ENCODE peak calls at places on chromosomes 12 and 14, in six cellular contexts. U, A, D, S, T and Q are unnamed samples.

GRCh38 chr12:128844031-128844635 is 9.1 kb upstream of the GLT1D1 start:
- DNase-seq in A (no peak), S (no peak), T (no peak), D (no peak), U (peak), Q (peak)

GRCh38 chr12:62123721-62124203 is 136.4 kb upstream of the USP15 start:
- DNase-seq in D (no peak), U (peak), A (peak), T (no peak), S (peak), Q (peak)

GRCh38 chr14:90508536-90509254 is 111.9 kb downstream of the CALM1 start:
- DNase-seq in T (peak), S (peak), A (no peak), U (no peak), D (no peak), Q (no peak)

GRCh38 chr14:21346532-21347135 is 37.2 kb downstream of the SUPT16H start:
- DNase-seq in D (no peak), A (no peak), S (no peak), T (no peak), U (no peak), Q (no peak)

GRCh38 chr14:89332031-89332430 is 85.0 kb downstream of the FOXN3 start:
- DNase-seq in D (no peak), U (no peak), T (no peak), S (no peak), A (no peak), Q (no peak)

GRCh38 chr12:121797937-121798801 is 4.7 kb upstream of the RHOF start:
- DNase-seq in U (peak), S (peak), D (no peak), A (no peak), T (peak), Q (no peak)

GRCh38 chr12:67650127-67650495 is 1.6 kb downstream of the DYRK2 start:
- DNase-seq in D (no peak), T (peak), S (peak), U (no peak), A (no peak), Q (peak)

GRCh38 chr12:122021822-122022392 is at the start of gene BCL7A:
- DNase-seq in T (peak), D (peak), S (peak), U (peak), A (peak), Q (peak)

GRCh38 chr14:64439141-64439540 is 26.2 kb upstream of the AKAP5 start:
- DNase-seq in T (no peak), A (no peak), S (no peak), D (no peak), U (no peak), Q (no peak)

GRCh38 chr14:73264080-73264895 is 27.0 kb downstream of the PAPLN start:
- DNase-seq in U (no peak), D (no peak), S (no peak), A (no peak), T (no peak), Q (peak)

GRCh38 chr12:123238330-123238682 is 5.1 kb downstream of the MTRFR start:
- DNase-seq in A (no peak), T (no peak), S (no peak), D (no peak), U (no peak), Q (no peak)
- TF ChIP-seq CTCF in A (no peak), T (no peak), S (no peak), D (no peak), U (no peak), Q (no peak)

GRCh38 chr12:5097786-5098185 is 54.1 kb downstream of the KCNA5 start:
- DNase-seq in S (no peak), A (no peak), D (no peak), U (no peak), T (no peak), Q (no peak)

GRCh38 chr12:5094986-5095385 is 51.3 kb downstream of the KCNA5 start:
- DNase-seq in S (no peak), D (no peak), A (no peak), U (no peak), T (no peak), Q (no peak)

GRCh38 chr12:5094550-5094949 is 50.9 kb downstream of the KCNA5 start:
- DNase-seq in D (no peak), T (no peak), U (no peak), S (no peak), A (no peak), Q (no peak)

GRCh38 chr12:5099136-5099535 is 55.5 kb downstream of the KCNA5 start:
- DNase-seq in U (no peak), T (no peak), A (no peak), D (no peak), S (no peak), Q (no peak)

DNA sequence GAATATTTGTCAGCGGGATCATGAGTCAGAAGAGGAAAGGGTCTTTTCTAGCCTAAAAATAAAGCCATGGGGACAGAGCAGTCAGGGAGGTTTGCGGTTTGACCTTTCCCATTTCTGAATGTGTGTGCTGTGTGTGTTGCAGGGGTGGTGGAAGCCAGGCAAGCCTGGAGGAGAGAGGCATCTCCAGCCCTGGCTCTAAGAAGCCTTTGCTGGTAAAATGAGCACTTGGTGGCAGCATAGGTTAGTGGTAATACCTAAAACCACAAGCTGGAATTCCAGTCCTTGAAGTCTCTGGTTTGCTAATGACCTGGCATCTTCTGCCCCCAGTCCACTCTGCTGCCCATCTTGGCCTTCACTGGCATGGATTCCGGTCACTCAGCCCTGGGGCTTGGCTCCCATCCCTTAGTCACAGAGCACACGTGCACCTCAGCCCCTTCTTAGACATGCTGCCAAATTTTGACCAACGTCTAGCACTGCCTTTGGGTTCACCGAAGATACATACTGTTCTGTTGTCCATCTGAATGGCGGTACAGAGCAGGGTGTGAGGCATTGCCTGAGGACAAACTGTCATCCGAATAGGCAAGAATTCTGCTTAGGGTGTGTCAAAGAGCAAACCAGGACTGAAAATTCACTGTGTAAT is 52.7 kb downstream of the KCNA5 start:
- DNase-seq in A (peak), T (no peak), D (no peak), U (no peak), S (no peak), Q (no peak)
- TF ChIP-seq CTCF in A (peak), T (no peak), D (no peak), U (peak), S (no peak), Q (no peak)

GRCh38 chr12:111074965-111075364 is 154.6 kb upstream of the MYL2 start:
- DNase-seq in U (no peak), D (no peak), A (no peak), T (no peak), S (no peak), Q (no peak)
- TF ChIP-seq CTCF in U (no peak), D (no peak), A (no peak), T (no peak), S (no peak), Q (no peak)

DNA sequence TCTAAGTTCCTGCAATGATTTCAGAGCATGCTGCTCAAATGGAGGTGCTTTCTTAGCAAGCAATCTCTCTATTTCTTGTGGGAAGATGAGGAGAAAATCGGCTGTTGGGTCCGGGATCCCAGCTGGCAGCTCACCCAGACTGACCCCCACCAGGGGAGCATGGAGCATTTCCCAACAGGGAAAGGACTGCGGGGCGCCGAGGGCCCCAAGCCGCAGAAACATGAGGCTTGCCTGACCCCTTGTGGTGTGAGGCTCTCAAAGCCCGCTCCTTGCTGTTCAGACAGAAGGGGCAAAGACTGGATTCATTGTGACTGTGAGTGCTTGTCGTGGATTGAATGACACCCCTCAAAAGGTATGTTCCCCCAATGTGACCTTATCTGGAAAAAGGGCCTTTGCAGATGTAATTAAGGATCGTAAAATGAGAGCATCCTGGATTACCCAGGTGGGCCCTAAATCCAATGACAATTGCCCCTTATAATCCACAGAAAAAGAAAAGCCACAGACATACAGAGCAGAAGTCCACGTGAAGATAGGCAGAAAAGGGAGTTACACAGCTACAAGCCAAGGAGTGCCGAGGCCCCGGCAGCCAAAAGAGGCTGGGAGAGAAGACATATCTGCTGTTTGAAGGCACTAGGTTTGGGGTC is 116.3 kb upstream of the VASH1 start:
- DNase-seq in S (peak), D (no peak), U (peak), T (no peak), A (peak), Q (peak)
- TF ChIP-seq CTCF in S (no peak), D (no peak), U (peak), T (no peak), A (peak), Q (peak)

DNA sequence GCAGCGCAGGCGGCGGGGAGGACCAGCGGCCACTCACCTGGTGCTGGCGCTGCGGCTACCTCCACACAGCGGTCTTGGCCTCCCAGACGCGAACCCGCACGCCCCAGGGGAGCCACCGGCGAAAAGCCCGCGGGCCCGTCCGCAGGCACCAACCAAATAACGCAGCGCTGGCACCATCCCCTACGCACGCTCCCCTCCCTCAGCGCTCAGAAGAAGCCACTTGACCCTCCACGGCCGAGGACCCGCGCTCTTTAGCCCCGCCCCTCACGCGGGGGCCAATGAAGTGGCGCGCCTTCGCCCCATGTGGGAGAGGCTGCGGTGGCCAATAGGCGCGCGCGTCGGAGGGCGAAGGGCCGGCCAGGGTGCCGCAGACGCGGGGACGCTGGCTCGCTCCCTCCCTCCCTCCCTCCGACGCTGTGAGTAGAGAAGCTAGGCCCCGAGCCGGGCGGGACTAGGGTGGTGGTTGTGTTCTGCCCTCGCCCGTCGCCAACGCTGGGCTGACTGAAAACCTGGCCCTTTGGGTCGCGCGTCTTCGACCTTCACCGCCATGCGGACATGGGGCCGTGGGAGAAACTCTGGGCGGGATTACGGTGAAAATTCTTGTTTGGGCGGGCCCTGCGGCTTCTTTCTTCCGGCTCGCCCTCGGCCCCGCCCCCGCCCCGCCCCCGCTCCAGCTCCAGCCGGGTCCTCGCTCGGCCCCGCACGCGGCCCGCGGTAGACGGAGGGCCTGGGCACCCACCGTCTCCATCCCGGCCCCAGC is at the start of the genes DMAC2L and L2HGDH:
- DNase-seq in T (peak), S (peak), A (peak), D (peak), U (peak), Q (peak)
- TF ChIP-seq CTCF in T (no peak), S (peak), A (no peak), D (no peak), U (peak), Q (no peak)

DNA sequence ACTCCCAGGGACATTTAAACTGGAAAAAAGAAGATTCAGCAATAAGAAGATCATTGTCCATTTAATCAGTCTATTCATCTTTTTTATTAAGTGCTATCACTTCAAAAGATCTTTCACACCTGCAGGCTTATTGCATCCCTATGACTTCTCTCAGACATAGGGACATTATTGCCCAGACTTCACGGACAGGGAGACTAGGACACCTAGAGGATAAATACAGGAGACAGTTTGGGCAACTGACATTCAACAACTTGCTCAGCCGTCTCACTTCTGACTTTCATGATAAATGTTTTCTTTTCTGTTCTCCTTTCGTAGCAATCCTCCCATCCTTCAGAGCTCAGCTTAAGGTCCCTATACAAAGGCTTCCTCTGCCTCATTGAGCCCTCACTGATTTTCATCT is 84.3 kb downstream of the TMEM30B start:
- DNase-seq in S (no peak), T (no peak), D (no peak), A (no peak), U (no peak), Q (no peak)
- TF ChIP-seq CTCF in S (no peak), T (no peak), D (no peak), A (peak), U (peak), Q (no peak)